ENCODE peak calls at places on chromosomes 3 and 15, in six cellular contexts. One of them, this sample, is unnamed.

GRCh38 chr3:126112531-126113237 is 28.8 kb upstream of the SLC41A3 start:
- DNase-seq in heart left ventricle: no peak
- DNase-seq in HEK293T: no peak
- DNase-seq in non-pigmented ciliary epithelial cell: no peak
- DNase-seq in NCI-H345: no peak
- DNase-seq in NCI-H69: no peak
- DNase-seq in this sample: no peak

GRCh38 chr3:31423522-31423921 is 109.2 kb upstream of the STT3B start:
- DNase-seq in heart left ventricle: no peak
- DNase-seq in HEK293T: no peak
- DNase-seq in non-pigmented ciliary epithelial cell: peak; percentile 35
- DNase-seq in NCI-H345: no peak
- DNase-seq in NCI-H69: no peak
- DNase-seq in this sample: no peak

GRCh38 chr15:31173790-31174450 is 72.4 kb upstream of the TRPM1 start:
- DNase-seq in heart left ventricle: no peak
- DNase-seq in HEK293T: no peak
- DNase-seq in non-pigmented ciliary epithelial cell: no peak
- DNase-seq in NCI-H345: no peak
- DNase-seq in NCI-H69: no peak
- DNase-seq in this sample: no peak

GRCh38 chr3:18808423-18808822 is 339.9 kb upstream of the KCNH8 start:
- DNase-seq in heart left ventricle: no peak
- DNase-seq in HEK293T: no peak
- DNase-seq in non-pigmented ciliary epithelial cell: no peak
- DNase-seq in NCI-H345: no peak
- DNase-seq in NCI-H69: no peak
- DNase-seq in this sample: no peak

GRCh38 chr3:38325256-38325655 is 21.3 kb upstream of the XYLB start:
- DNase-seq in heart left ventricle: no peak
- DNase-seq in HEK293T: no peak
- DNase-seq in non-pigmented ciliary epithelial cell: no peak
- DNase-seq in NCI-H345: no peak
- DNase-seq in NCI-H69: no peak
- DNase-seq in this sample: no peak

GRCh38 chr3:157160652-157161480 is 919 bp upstream of the CCNL1 start:
- DNase-seq in heart left ventricle: peak; percentile 88
- DNase-seq in HEK293T: peak; percentile 32
- DNase-seq in non-pigmented ciliary epithelial cell: peak; percentile 77
- DNase-seq in NCI-H345: peak; percentile 53
- DNase-seq in NCI-H69: peak; percentile 78
- DNase-seq in this sample: peak; percentile 91

GRCh38 chr3:170054204-170054603 is 16.4 kb downstream of the GPR160 start:
- DNase-seq in heart left ventricle: no peak
- DNase-seq in HEK293T: peak; percentile 24
- DNase-seq in non-pigmented ciliary epithelial cell: no peak
- DNase-seq in NCI-H345: no peak
- DNase-seq in NCI-H69: peak; percentile 56
- DNase-seq in this sample: peak; percentile 23

GRCh38 chr3:186985713-186986364 is 55.5 kb downstream of the ST6GAL1 start:
- DNase-seq in heart left ventricle: no peak
- DNase-seq in HEK293T: no peak
- DNase-seq in non-pigmented ciliary epithelial cell: no peak
- DNase-seq in NCI-H345: no peak
- DNase-seq in NCI-H69: peak; percentile 14
- DNase-seq in this sample: no peak

GRCh38 chr3:144491333-144491732 is 519.7 kb downstream of the DIPK2A start:
- DNase-seq in heart left ventricle: no peak
- DNase-seq in HEK293T: no peak
- DNase-seq in non-pigmented ciliary epithelial cell: no peak
- DNase-seq in NCI-H345: no peak
- DNase-seq in NCI-H69: no peak
- DNase-seq in this sample: no peak

GRCh38 chr15:26438718-26439117 is 334.1 kb downstream of the GABRB3 start:
- DNase-seq in heart left ventricle: no peak
- DNase-seq in HEK293T: no peak
- DNase-seq in non-pigmented ciliary epithelial cell: no peak
- DNase-seq in NCI-H345: no peak
- DNase-seq in NCI-H69: no peak
- DNase-seq in this sample: peak; percentile 1

GRCh38 chr3:9794400-9794799 is 1.5 kb downstream of the ARPC4 start:
- DNase-seq in heart left ventricle: no peak
- DNase-seq in HEK293T: no peak
- DNase-seq in non-pigmented ciliary epithelial cell: no peak
- DNase-seq in NCI-H345: no peak
- DNase-seq in NCI-H69: no peak
- DNase-seq in this sample: no peak

GRCh38 chr3:181009225-181009624 is 19.7 kb upstream of the DNAJC19 start:
- DNase-seq in heart left ventricle: no peak
- DNase-seq in HEK293T: no peak
- DNase-seq in non-pigmented ciliary epithelial cell: no peak
- DNase-seq in NCI-H345: no peak
- DNase-seq in NCI-H69: no peak
- DNase-seq in this sample: no peak

GRCh38 chr3:10466186-10466585 is 39.2 kb downstream of the ATP2B2 start:
- DNase-seq in heart left ventricle: no peak
- DNase-seq in HEK293T: no peak
- DNase-seq in non-pigmented ciliary epithelial cell: no peak
- DNase-seq in NCI-H345: no peak
- DNase-seq in NCI-H69: no peak
- DNase-seq in this sample: no peak

GRCh38 chr3:27623085-27623753 is 98.9 kb downstream of the EOMES start:
- DNase-seq in heart left ventricle: no peak
- DNase-seq in HEK293T: no peak
- DNase-seq in non-pigmented ciliary epithelial cell: no peak
- DNase-seq in NCI-H345: peak; percentile 3
- DNase-seq in NCI-H69: peak; percentile 36
- DNase-seq in this sample: no peak

GRCh38 chr3:194003128-194004057 is 132.6 kb upstream of the HES1 start:
- DNase-seq in heart left ventricle: peak; percentile 94
- DNase-seq in HEK293T: peak; percentile 71
- DNase-seq in non-pigmented ciliary epithelial cell: peak; percentile 73
- DNase-seq in NCI-H345: peak; percentile 58
- DNase-seq in NCI-H69: peak; percentile 97
- DNase-seq in this sample: no peak

GRCh38 chr15:77097317-77097721 is 26.4 kb upstream of the TSPAN3 start:
- DNase-seq in heart left ventricle: no peak
- DNase-seq in HEK293T: no peak
- DNase-seq in non-pigmented ciliary epithelial cell: no peak
- DNase-seq in NCI-H345: no peak
- DNase-seq in NCI-H69: peak; percentile 8
- DNase-seq in this sample: no peak

GRCh38 chr3:8406479-8406878 is 95.1 kb upstream of the LMCD1 start:
- DNase-seq in heart left ventricle: no peak
- DNase-seq in HEK293T: no peak
- DNase-seq in non-pigmented ciliary epithelial cell: no peak
- DNase-seq in NCI-H345: no peak
- DNase-seq in NCI-H69: no peak
- DNase-seq in this sample: no peak

GRCh38 chr3:128167973-128168674 is 14.8 kb downstream of the EEFSEC start:
- DNase-seq in heart left ventricle: no peak
- DNase-seq in HEK293T: no peak
- DNase-seq in non-pigmented ciliary epithelial cell: no peak
- DNase-seq in NCI-H345: no peak
- DNase-seq in NCI-H69: peak; percentile 24
- DNase-seq in this sample: no peak

GRCh38 chr3:159637895-159638542 is 350.6 kb upstream of the IL12A start:
- DNase-seq in heart left ventricle: no peak
- DNase-seq in HEK293T: no peak
- DNase-seq in non-pigmented ciliary epithelial cell: no peak
- DNase-seq in NCI-H345: no peak
- DNase-seq in NCI-H69: peak; percentile 48
- DNase-seq in this sample: peak; percentile 45

GRCh38 chr3:142577701-142578308 is 728 bp downstream of the ATR start:
- DNase-seq in heart left ventricle: no peak
- DNase-seq in HEK293T: no peak
- DNase-seq in non-pigmented ciliary epithelial cell: no peak
- DNase-seq in NCI-H345: no peak
- DNase-seq in NCI-H69: peak; percentile 45
- DNase-seq in this sample: no peak

GRCh38 chr3:7630925-7631324 is 770.0 kb downstream of the GRM7 start:
- DNase-seq in heart left ventricle: peak; percentile 66
- DNase-seq in HEK293T: no peak
- DNase-seq in non-pigmented ciliary epithelial cell: no peak
- DNase-seq in NCI-H345: no peak
- DNase-seq in NCI-H69: peak; percentile 78
- DNase-seq in this sample: no peak

GRCh38 chr3:11290743-11291680 is 18.8 kb downstream of the ATG7 start:
- DNase-seq in heart left ventricle: no peak
- DNase-seq in HEK293T: no peak
- DNase-seq in non-pigmented ciliary epithelial cell: peak; percentile 69
- DNase-seq in NCI-H345: no peak
- DNase-seq in NCI-H69: peak; percentile 13
- DNase-seq in this sample: no peak

GRCh38 chr3:158713094-158713499 is 19.2 kb downstream of the RARRES1 start:
- DNase-seq in heart left ventricle: no peak
- DNase-seq in HEK293T: no peak
- DNase-seq in non-pigmented ciliary epithelial cell: no peak
- DNase-seq in NCI-H345: no peak
- DNase-seq in NCI-H69: no peak
- DNase-seq in this sample: no peak

GRCh38 chr3:180382781-180383180 is 219.2 kb upstream of the TTC14 start:
- DNase-seq in heart left ventricle: no peak
- DNase-seq in HEK293T: no peak
- DNase-seq in non-pigmented ciliary epithelial cell: no peak
- DNase-seq in NCI-H345: no peak
- DNase-seq in NCI-H69: no peak
- DNase-seq in this sample: no peak

GRCh38 chr3:55329849-55330248 is 157.3 kb downstream of the WNT5A start:
- DNase-seq in heart left ventricle: no peak
- DNase-seq in HEK293T: no peak
- DNase-seq in non-pigmented ciliary epithelial cell: peak; percentile 92
- DNase-seq in NCI-H345: no peak
- DNase-seq in NCI-H69: no peak
- DNase-seq in this sample: no peak

GRCh38 chr3:196163687-196164493 is 47.3 kb downstream of the ZDHHC19 start:
- DNase-seq in heart left ventricle: no peak
- DNase-seq in HEK293T: no peak
- DNase-seq in non-pigmented ciliary epithelial cell: no peak
- DNase-seq in NCI-H345: no peak
- DNase-seq in NCI-H69: no peak
- DNase-seq in this sample: no peak

GRCh38 chr3:14565791-14566588 is 25.8 kb upstream of the GRIP2 start:
- DNase-seq in heart left ventricle: peak; percentile 14
- DNase-seq in HEK293T: no peak
- DNase-seq in non-pigmented ciliary epithelial cell: peak; percentile 14
- DNase-seq in NCI-H345: no peak
- DNase-seq in NCI-H69: no peak
- DNase-seq in this sample: no peak

GRCh38 chr3:127639173-127640030 is 10.4 kb downstream of the PODXL2 start:
- DNase-seq in heart left ventricle: no peak
- DNase-seq in HEK293T: no peak
- DNase-seq in non-pigmented ciliary epithelial cell: no peak
- DNase-seq in NCI-H345: no peak
- DNase-seq in NCI-H69: peak; percentile 15
- DNase-seq in this sample: no peak

GRCh38 chr3:151871639-151872468 is 1.6 kb upstream of the SUCNR1 start:
- DNase-seq in heart left ventricle: no peak
- DNase-seq in HEK293T: no peak
- DNase-seq in non-pigmented ciliary epithelial cell: no peak
- DNase-seq in NCI-H345: no peak
- DNase-seq in NCI-H69: no peak
- DNase-seq in this sample: no peak

GRCh38 chr3:4270726-4271125 is 32.4 kb upstream of the SETMAR start:
- DNase-seq in heart left ventricle: no peak
- DNase-seq in HEK293T: no peak
- DNase-seq in non-pigmented ciliary epithelial cell: no peak
- DNase-seq in NCI-H345: no peak
- DNase-seq in NCI-H69: no peak
- DNase-seq in this sample: no peak

GRCh38 chr15:89125038-89125826 is 37.0 kb downstream of the ABHD2 start:
- DNase-seq in heart left ventricle: no peak
- DNase-seq in HEK293T: no peak
- DNase-seq in non-pigmented ciliary epithelial cell: no peak
- DNase-seq in NCI-H345: no peak
- DNase-seq in NCI-H69: no peak
- DNase-seq in this sample: no peak

GRCh38 chr3:63961891-63962290 is 49.7 kb upstream of the SCAANT1 start:
- DNase-seq in heart left ventricle: no peak
- DNase-seq in HEK293T: peak; percentile 46
- DNase-seq in non-pigmented ciliary epithelial cell: no peak
- DNase-seq in NCI-H345: peak; percentile 27
- DNase-seq in NCI-H69: peak; percentile 69
- DNase-seq in this sample: peak; percentile 70

GRCh38 chr15:56207711-56208110 is 36.0 kb downstream of the RFX7 start:
- DNase-seq in heart left ventricle: no peak
- DNase-seq in HEK293T: no peak
- DNase-seq in non-pigmented ciliary epithelial cell: no peak
- DNase-seq in NCI-H345: no peak
- DNase-seq in NCI-H69: no peak
- DNase-seq in this sample: no peak

GRCh38 chr15:88605507-88606436 is 15.4 kb upstream of the AEN start:
- DNase-seq in heart left ventricle: peak; percentile 74
- DNase-seq in HEK293T: peak; percentile 68
- DNase-seq in non-pigmented ciliary epithelial cell: no peak
- DNase-seq in NCI-H345: peak; percentile 33
- DNase-seq in NCI-H69: peak; percentile 58
- DNase-seq in this sample: peak; percentile 80

GRCh38 chr3:9422712-9423424 is 25.5 kb downstream of the SETD5 start:
- DNase-seq in heart left ventricle: no peak
- DNase-seq in HEK293T: peak; percentile 49
- DNase-seq in non-pigmented ciliary epithelial cell: peak; percentile 87
- DNase-seq in NCI-H345: peak; percentile 92
- DNase-seq in NCI-H69: peak; percentile 91
- DNase-seq in this sample: peak; percentile 67

GRCh38 chr3:193831495-193832455 is 238.8 kb downstream of the OPA1 start:
- DNase-seq in heart left ventricle: no peak
- DNase-seq in HEK293T: no peak
- DNase-seq in non-pigmented ciliary epithelial cell: no peak
- DNase-seq in NCI-H345: no peak
- DNase-seq in NCI-H69: peak; percentile 51
- DNase-seq in this sample: peak; percentile 34

GRCh38 chr3:138923531-138923994 is 23.4 kb downstream of the FOXL2 start:
- DNase-seq in heart left ventricle: peak; percentile 82
- DNase-seq in HEK293T: peak; percentile 79
- DNase-seq in non-pigmented ciliary epithelial cell: peak; percentile 53
- DNase-seq in NCI-H345: peak; percentile 70
- DNase-seq in NCI-H69: peak; percentile 70
- DNase-seq in this sample: peak; percentile 86

GRCh38 chr3:52117537-52117936 is 36.7 kb downstream of the POC1A start:
- DNase-seq in heart left ventricle: no peak
- DNase-seq in HEK293T: no peak
- DNase-seq in non-pigmented ciliary epithelial cell: no peak
- DNase-seq in NCI-H345: no peak
- DNase-seq in NCI-H69: no peak
- DNase-seq in this sample: no peak